ENCODE peak calls at places on chromosomes 11 and 22, in nine cellular contexts. One of them, this sample, is unnamed.

GRCh38 chr11:117831661-117832415 is 7.3 kb upstream of the FXYD2 start:
- DNase-seq in M059J: no peak
- DNase-seq in left ventricle myocardium inferior: no peak
- DNase-seq in activated CD8-positive, alpha-beta memory T cell treated with anti-CD3 and anti-CD28 coated beads, Interleukin-2, amount 50 U/mL, for 4 hours: no peak
- DNase-seq in T-helper 1 cell: no peak
- DNase-seq in sciatic nerve: no peak
- DNase-seq in Ammon's horn: no peak
- DNase-seq in mucosa of gallbladder: no peak
- DNase-seq in T follicular helper cell: no peak
- DNase-seq in this sample: no peak

GRCh38 chr11:59600234-59600633 is 15.3 kb downstream of the OSBP start:
- DNase-seq in M059J: no peak
- DNase-seq in left ventricle myocardium inferior: no peak
- DNase-seq in activated CD8-positive, alpha-beta memory T cell treated with anti-CD3 and anti-CD28 coated beads, Interleukin-2, amount 50 U/mL, for 4 hours: no peak
- DNase-seq in T-helper 1 cell: no peak
- DNase-seq in sciatic nerve: no peak
- DNase-seq in Ammon's horn: no peak
- DNase-seq in mucosa of gallbladder: no peak
- DNase-seq in T follicular helper cell: no peak
- DNase-seq in this sample: no peak

GRCh38 chr11:103648670-103649400 is 387.6 kb upstream of the DDI1 start:
- DNase-seq in M059J: peak; percentile 76
- DNase-seq in left ventricle myocardium inferior: no peak
- DNase-seq in activated CD8-positive, alpha-beta memory T cell treated with anti-CD3 and anti-CD28 coated beads, Interleukin-2, amount 50 U/mL, for 4 hours: no peak
- DNase-seq in T-helper 1 cell: no peak
- DNase-seq in sciatic nerve: no peak
- DNase-seq in Ammon's horn: no peak
- DNase-seq in mucosa of gallbladder: no peak
- DNase-seq in T follicular helper cell: no peak
- DNase-seq in this sample: no peak

GRCh38 chr11:133518702-133519264 is 13.5 kb downstream of the OPCML start:
- DNase-seq in M059J: no peak
- DNase-seq in left ventricle myocardium inferior: no peak
- DNase-seq in activated CD8-positive, alpha-beta memory T cell treated with anti-CD3 and anti-CD28 coated beads, Interleukin-2, amount 50 U/mL, for 4 hours: no peak
- DNase-seq in T-helper 1 cell: no peak
- DNase-seq in sciatic nerve: no peak
- DNase-seq in Ammon's horn: no peak
- DNase-seq in mucosa of gallbladder: no peak
- DNase-seq in T follicular helper cell: no peak
- DNase-seq in this sample: no peak

GRCh38 chr22:45010532-45010900 is 711 bp upstream of the PHF21B start:
- DNase-seq in M059J: no peak
- DNase-seq in left ventricle myocardium inferior: no peak
- DNase-seq in activated CD8-positive, alpha-beta memory T cell treated with anti-CD3 and anti-CD28 coated beads, Interleukin-2, amount 50 U/mL, for 4 hours: no peak
- DNase-seq in T-helper 1 cell: no peak
- DNase-seq in sciatic nerve: no peak
- DNase-seq in Ammon's horn: no peak
- DNase-seq in mucosa of gallbladder: no peak
- DNase-seq in T follicular helper cell: no peak
- DNase-seq in this sample: no peak

GRCh38 chr22:50622723-50623327 is 5.1 kb downstream of the ARSA start:
- DNase-seq in M059J: no peak
- DNase-seq in left ventricle myocardium inferior: no peak
- DNase-seq in activated CD8-positive, alpha-beta memory T cell treated with anti-CD3 and anti-CD28 coated beads, Interleukin-2, amount 50 U/mL, for 4 hours: no peak
- DNase-seq in T-helper 1 cell: no peak
- DNase-seq in sciatic nerve: no peak
- DNase-seq in Ammon's horn: no peak
- DNase-seq in mucosa of gallbladder: peak; percentile 88
- DNase-seq in T follicular helper cell: no peak
- DNase-seq in this sample: no peak

GRCh38 chr22:17086750-17087149 is 1.9 kb downstream of the IL17RA start:
- DNase-seq in M059J: no peak
- DNase-seq in left ventricle myocardium inferior: no peak
- DNase-seq in activated CD8-positive, alpha-beta memory T cell treated with anti-CD3 and anti-CD28 coated beads, Interleukin-2, amount 50 U/mL, for 4 hours: no peak
- DNase-seq in T-helper 1 cell: no peak
- DNase-seq in sciatic nerve: peak; percentile 57
- DNase-seq in Ammon's horn: no peak
- DNase-seq in mucosa of gallbladder: no peak
- DNase-seq in T follicular helper cell: no peak
- DNase-seq in this sample: no peak

GRCh38 chr11:2296913-2297622 is 4.7 kb downstream of the C11orf21 start:
- DNase-seq in M059J: no peak
- DNase-seq in left ventricle myocardium inferior: no peak
- DNase-seq in activated CD8-positive, alpha-beta memory T cell treated with anti-CD3 and anti-CD28 coated beads, Interleukin-2, amount 50 U/mL, for 4 hours: no peak
- DNase-seq in T-helper 1 cell: no peak
- DNase-seq in sciatic nerve: peak; percentile 50
- DNase-seq in Ammon's horn: no peak
- DNase-seq in mucosa of gallbladder: peak; percentile 8
- DNase-seq in T follicular helper cell: no peak
- DNase-seq in this sample: no peak

GRCh38 chr11:126407101-126407521 is 51.6 kb downstream of the ST3GAL4 start:
- DNase-seq in M059J: no peak
- DNase-seq in left ventricle myocardium inferior: no peak
- DNase-seq in activated CD8-positive, alpha-beta memory T cell treated with anti-CD3 and anti-CD28 coated beads, Interleukin-2, amount 50 U/mL, for 4 hours: no peak
- DNase-seq in T-helper 1 cell: no peak
- DNase-seq in sciatic nerve: no peak
- DNase-seq in Ammon's horn: no peak
- DNase-seq in mucosa of gallbladder: no peak
- DNase-seq in T follicular helper cell: no peak
- DNase-seq in this sample: peak; percentile 14

GRCh38 chr11:75265851-75266531 is 25.4 kb downstream of the TPBGL start:
- DNase-seq in M059J: no peak
- DNase-seq in left ventricle myocardium inferior: no peak
- DNase-seq in activated CD8-positive, alpha-beta memory T cell treated with anti-CD3 and anti-CD28 coated beads, Interleukin-2, amount 50 U/mL, for 4 hours: no peak
- DNase-seq in T-helper 1 cell: no peak
- DNase-seq in sciatic nerve: peak; percentile 56
- DNase-seq in Ammon's horn: peak; percentile 43
- DNase-seq in mucosa of gallbladder: no peak
- DNase-seq in T follicular helper cell: no peak
- DNase-seq in this sample: no peak

GRCh38 chr11:113242767-113243397 is 71.5 kb upstream of the TTC12 start:
- DNase-seq in M059J: no peak
- DNase-seq in left ventricle myocardium inferior: no peak
- DNase-seq in activated CD8-positive, alpha-beta memory T cell treated with anti-CD3 and anti-CD28 coated beads, Interleukin-2, amount 50 U/mL, for 4 hours: no peak
- DNase-seq in T-helper 1 cell: no peak
- DNase-seq in sciatic nerve: no peak
- DNase-seq in Ammon's horn: peak; percentile 65
- DNase-seq in mucosa of gallbladder: peak; percentile 12
- DNase-seq in T follicular helper cell: no peak
- DNase-seq in this sample: no peak

GRCh38 chr11:30488304-30488998 is 97.7 kb downstream of the MPPED2 start:
- DNase-seq in M059J: peak; percentile 7
- DNase-seq in left ventricle myocardium inferior: no peak
- DNase-seq in activated CD8-positive, alpha-beta memory T cell treated with anti-CD3 and anti-CD28 coated beads, Interleukin-2, amount 50 U/mL, for 4 hours: no peak
- DNase-seq in T-helper 1 cell: no peak
- DNase-seq in sciatic nerve: no peak
- DNase-seq in Ammon's horn: no peak
- DNase-seq in mucosa of gallbladder: peak; percentile 76
- DNase-seq in T follicular helper cell: no peak
- DNase-seq in this sample: no peak

GRCh38 chr22:44311855-44312170 is 938 bp downstream of the SHISAL1 start:
- DNase-seq in M059J: peak; percentile 74
- DNase-seq in left ventricle myocardium inferior: no peak
- DNase-seq in activated CD8-positive, alpha-beta memory T cell treated with anti-CD3 and anti-CD28 coated beads, Interleukin-2, amount 50 U/mL, for 4 hours: no peak
- DNase-seq in T-helper 1 cell: no peak
- DNase-seq in sciatic nerve: no peak
- DNase-seq in Ammon's horn: no peak
- DNase-seq in mucosa of gallbladder: no peak
- DNase-seq in T follicular helper cell: no peak
- DNase-seq in this sample: no peak

GRCh38 chr22:44191036-44191454 is 10.3 kb downstream of the PARVG start:
- DNase-seq in M059J: no peak
- DNase-seq in left ventricle myocardium inferior: no peak
- DNase-seq in activated CD8-positive, alpha-beta memory T cell treated with anti-CD3 and anti-CD28 coated beads, Interleukin-2, amount 50 U/mL, for 4 hours: no peak
- DNase-seq in T-helper 1 cell: no peak
- DNase-seq in sciatic nerve: peak; percentile 37
- DNase-seq in Ammon's horn: no peak
- DNase-seq in mucosa of gallbladder: no peak
- DNase-seq in T follicular helper cell: no peak
- DNase-seq in this sample: no peak

GRCh38 chr22:25159028-25159427 is 40.6 kb upstream of the CRYBB3 start:
- DNase-seq in M059J: peak; percentile 82
- DNase-seq in left ventricle myocardium inferior: no peak
- DNase-seq in activated CD8-positive, alpha-beta memory T cell treated with anti-CD3 and anti-CD28 coated beads, Interleukin-2, amount 50 U/mL, for 4 hours: no peak
- DNase-seq in T-helper 1 cell: no peak
- DNase-seq in sciatic nerve: no peak
- DNase-seq in Ammon's horn: peak; percentile 63
- DNase-seq in mucosa of gallbladder: no peak
- DNase-seq in T follicular helper cell: no peak
- DNase-seq in this sample: no peak

GRCh38 chr11:118002010-118002540 is 15.9 kb downstream of the IL10RA start:
- DNase-seq in M059J: no peak
- DNase-seq in left ventricle myocardium inferior: no peak
- DNase-seq in activated CD8-positive, alpha-beta memory T cell treated with anti-CD3 and anti-CD28 coated beads, Interleukin-2, amount 50 U/mL, for 4 hours: no peak
- DNase-seq in T-helper 1 cell: no peak
- DNase-seq in sciatic nerve: no peak
- DNase-seq in Ammon's horn: no peak
- DNase-seq in mucosa of gallbladder: no peak
- DNase-seq in T follicular helper cell: no peak
- DNase-seq in this sample: no peak

GRCh38 chr11:19349340-19350025 is 108.7 kb upstream of the E2F8 start:
- DNase-seq in M059J: peak; percentile 30
- DNase-seq in left ventricle myocardium inferior: no peak
- DNase-seq in activated CD8-positive, alpha-beta memory T cell treated with anti-CD3 and anti-CD28 coated beads, Interleukin-2, amount 50 U/mL, for 4 hours: no peak
- DNase-seq in T-helper 1 cell: no peak
- DNase-seq in sciatic nerve: no peak
- DNase-seq in Ammon's horn: peak; percentile 53
- DNase-seq in mucosa of gallbladder: no peak
- DNase-seq in T follicular helper cell: no peak
- DNase-seq in this sample: no peak

GRCh38 chr11:17541330-17541885 is 2.8 kb downstream of the USH1C start:
- DNase-seq in M059J: no peak
- DNase-seq in left ventricle myocardium inferior: peak; percentile 5
- DNase-seq in activated CD8-positive, alpha-beta memory T cell treated with anti-CD3 and anti-CD28 coated beads, Interleukin-2, amount 50 U/mL, for 4 hours: no peak
- DNase-seq in T-helper 1 cell: no peak
- DNase-seq in sciatic nerve: peak; percentile 10
- DNase-seq in Ammon's horn: no peak
- DNase-seq in mucosa of gallbladder: no peak
- DNase-seq in T follicular helper cell: no peak
- DNase-seq in this sample: no peak

GRCh38 chr22:36430863-36431262 is 43.1 kb upstream of the MYH9 start:
- DNase-seq in M059J: peak; percentile 65
- DNase-seq in left ventricle myocardium inferior: no peak
- DNase-seq in activated CD8-positive, alpha-beta memory T cell treated with anti-CD3 and anti-CD28 coated beads, Interleukin-2, amount 50 U/mL, for 4 hours: no peak
- DNase-seq in T-helper 1 cell: no peak
- DNase-seq in sciatic nerve: no peak
- DNase-seq in Ammon's horn: no peak
- DNase-seq in mucosa of gallbladder: no peak
- DNase-seq in T follicular helper cell: no peak
- DNase-seq in this sample: no peak

GRCh38 chr11:110519816-110520215 is 90.1 kb downstream of the FDX1 start:
- DNase-seq in M059J: no peak
- DNase-seq in left ventricle myocardium inferior: no peak
- DNase-seq in activated CD8-positive, alpha-beta memory T cell treated with anti-CD3 and anti-CD28 coated beads, Interleukin-2, amount 50 U/mL, for 4 hours: no peak
- DNase-seq in T-helper 1 cell: no peak
- DNase-seq in sciatic nerve: no peak
- DNase-seq in Ammon's horn: no peak
- DNase-seq in mucosa of gallbladder: no peak
- DNase-seq in T follicular helper cell: no peak
- DNase-seq in this sample: no peak

GRCh38 chr22:42001127-42001526 is 2.5 kb downstream of the WBP2NL start:
- DNase-seq in M059J: no peak
- DNase-seq in left ventricle myocardium inferior: no peak
- DNase-seq in activated CD8-positive, alpha-beta memory T cell treated with anti-CD3 and anti-CD28 coated beads, Interleukin-2, amount 50 U/mL, for 4 hours: no peak
- DNase-seq in T-helper 1 cell: no peak
- DNase-seq in sciatic nerve: no peak
- DNase-seq in Ammon's horn: no peak
- DNase-seq in mucosa of gallbladder: no peak
- DNase-seq in T follicular helper cell: no peak
- DNase-seq in this sample: no peak

GRCh38 chr22:19466126-19466716 is 12.8 kb downstream of the UFD1 start:
- DNase-seq in M059J: no peak
- DNase-seq in left ventricle myocardium inferior: no peak
- DNase-seq in activated CD8-positive, alpha-beta memory T cell treated with anti-CD3 and anti-CD28 coated beads, Interleukin-2, amount 50 U/mL, for 4 hours: no peak
- DNase-seq in T-helper 1 cell: no peak
- DNase-seq in sciatic nerve: no peak
- DNase-seq in Ammon's horn: no peak
- DNase-seq in mucosa of gallbladder: no peak
- DNase-seq in T follicular helper cell: no peak
- DNase-seq in this sample: no peak

GRCh38 chr11:64357904-64358535 is 942 bp upstream of the RPS6KA4 start:
- DNase-seq in M059J: peak; percentile 85
- DNase-seq in left ventricle myocardium inferior: no peak
- DNase-seq in activated CD8-positive, alpha-beta memory T cell treated with anti-CD3 and anti-CD28 coated beads, Interleukin-2, amount 50 U/mL, for 4 hours: peak; percentile 64
- DNase-seq in T-helper 1 cell: no peak
- DNase-seq in sciatic nerve: peak; percentile 65
- DNase-seq in Ammon's horn: no peak
- DNase-seq in mucosa of gallbladder: no peak
- DNase-seq in T follicular helper cell: no peak
- DNase-seq in this sample: no peak

GRCh38 chr11:65625628-65626342 is 10.2 kb downstream of the PCNX3 start:
- DNase-seq in M059J: no peak
- DNase-seq in left ventricle myocardium inferior: peak; percentile 70
- DNase-seq in activated CD8-positive, alpha-beta memory T cell treated with anti-CD3 and anti-CD28 coated beads, Interleukin-2, amount 50 U/mL, for 4 hours: peak; percentile 60
- DNase-seq in T-helper 1 cell: peak; percentile 49
- DNase-seq in sciatic nerve: peak; percentile 81
- DNase-seq in Ammon's horn: peak; percentile 89
- DNase-seq in mucosa of gallbladder: peak; percentile 50
- DNase-seq in T follicular helper cell: peak; percentile 36
- DNase-seq in this sample: no peak

GRCh38 chr11:77026743-77027142 is 7.5 kb upstream of the B3GNT6 start:
- DNase-seq in M059J: no peak
- DNase-seq in left ventricle myocardium inferior: no peak
- DNase-seq in activated CD8-positive, alpha-beta memory T cell treated with anti-CD3 and anti-CD28 coated beads, Interleukin-2, amount 50 U/mL, for 4 hours: no peak
- DNase-seq in T-helper 1 cell: no peak
- DNase-seq in sciatic nerve: no peak
- DNase-seq in Ammon's horn: no peak
- DNase-seq in mucosa of gallbladder: no peak
- DNase-seq in T follicular helper cell: no peak
- DNase-seq in this sample: no peak

GRCh38 chr11:71914127-71914526 is 14.3 kb downstream of the XNDC1N start:
- DNase-seq in M059J: no peak
- DNase-seq in left ventricle myocardium inferior: no peak
- DNase-seq in activated CD8-positive, alpha-beta memory T cell treated with anti-CD3 and anti-CD28 coated beads, Interleukin-2, amount 50 U/mL, for 4 hours: no peak
- DNase-seq in T-helper 1 cell: no peak
- DNase-seq in sciatic nerve: no peak
- DNase-seq in Ammon's horn: no peak
- DNase-seq in mucosa of gallbladder: no peak
- DNase-seq in T follicular helper cell: no peak
- DNase-seq in this sample: no peak

GRCh38 chr11:117950320-117950719 is 21.1 kb upstream of the TMPRSS13 start:
- DNase-seq in M059J: peak; percentile 13
- DNase-seq in left ventricle myocardium inferior: no peak
- DNase-seq in activated CD8-positive, alpha-beta memory T cell treated with anti-CD3 and anti-CD28 coated beads, Interleukin-2, amount 50 U/mL, for 4 hours: peak; percentile 61
- DNase-seq in T-helper 1 cell: peak; percentile 60
- DNase-seq in sciatic nerve: no peak
- DNase-seq in Ammon's horn: no peak
- DNase-seq in mucosa of gallbladder: peak; percentile 40
- DNase-seq in T follicular helper cell: peak; percentile 60
- DNase-seq in this sample: no peak

GRCh38 chr11:114262681-114263509 is 33.3 kb upstream of the NNMT start:
- DNase-seq in M059J: peak; percentile 47
- DNase-seq in left ventricle myocardium inferior: no peak
- DNase-seq in activated CD8-positive, alpha-beta memory T cell treated with anti-CD3 and anti-CD28 coated beads, Interleukin-2, amount 50 U/mL, for 4 hours: no peak
- DNase-seq in T-helper 1 cell: no peak
- DNase-seq in sciatic nerve: no peak
- DNase-seq in Ammon's horn: peak; percentile 83
- DNase-seq in mucosa of gallbladder: peak; percentile 37
- DNase-seq in T follicular helper cell: no peak
- DNase-seq in this sample: peak; percentile 29

GRCh38 chr11:35077709-35078695 is 61.0 kb upstream of the CD44 start:
- DNase-seq in M059J: peak; percentile 94
- DNase-seq in left ventricle myocardium inferior: no peak
- DNase-seq in activated CD8-positive, alpha-beta memory T cell treated with anti-CD3 and anti-CD28 coated beads, Interleukin-2, amount 50 U/mL, for 4 hours: peak; percentile 34
- DNase-seq in T-helper 1 cell: peak; percentile 49
- DNase-seq in sciatic nerve: no peak
- DNase-seq in Ammon's horn: no peak
- DNase-seq in mucosa of gallbladder: no peak
- DNase-seq in T follicular helper cell: peak; percentile 41
- DNase-seq in this sample: no peak

This sample was measured in NCI-H524 treated with DMSO at 0.1 percent for 48 hours.